ENCODE peak calls at places on chromosomes 16 and 17, in six cellular contexts. A is CD4-positive, CD25-positive, alpha-beta regulatory T cell; F is right cardiac atrium; X is ovary; L is uterus; C is IMR-90. I is an unnamed sample. For H3K4me1, the result is how much of the 10 kb centered on the place peaks cover.

GRCh38 chr17:63293310-63293709 is 152.8 kb downstream of the CYB561 start:
- DNase-seq in C (peak), F (no peak), A (no peak), L (no peak), X (no peak), I (no peak)

GRCh38 chr17:41421116-41421515 is 3.3 kb downstream of the KRT37 start:
- DNase-seq in C (peak), L (peak), F (no peak), A (no peak), X (no peak), I (no peak)

GRCh38 chr17:42251115-42251514 is 25.1 kb downstream of the STAT5B start:
- DNase-seq in X (no peak), A (no peak), F (no peak), C (no peak), L (no peak), I (no peak)

GRCh38 chr17:66629762-66630161 is 205.2 kb upstream of the CACNG5 start:
- DNase-seq in F (no peak), C (no peak), A (no peak), X (no peak), L (no peak), I (no peak)

GRCh38 chr16:29694384-29695195 is 15.6 kb downstream of the QPRT start:
- DNase-seq in A (no peak), L (peak), X (no peak), C (no peak), F (peak), I (no peak)

GRCh38 chr17:74216505-74216904 is 3.1 kb downstream of the TTYH2 start:
- DNase-seq in C (no peak), A (no peak), L (no peak), X (no peak), F (no peak), I (no peak)

GRCh38 chr16:79329163-79329521 is 271.4 kb downstream of the MAF start:
- DNase-seq in C (no peak), X (no peak), F (no peak), A (no peak), L (no peak), I (no peak)

GRCh38 chr16:82046541-82046940 is 11.5 kb downstream of the HSD17B2 start:
- DNase-seq in C (no peak), X (no peak), L (no peak), A (no peak), F (no peak), I (no peak)

GRCh38 chr17:69575346-69575761 is 160.9 kb downstream of the MAP2K6 start:
- DNase-seq in F (no peak), C (peak), X (no peak), L (no peak), A (no peak), I (no peak)

GRCh38 chr17:33290156-33290697 is 2.9 kb downstream of the ASIC2 start:
- DNase-seq in F (no peak), L (no peak), A (no peak), C (no peak), X (no peak), I (no peak)

GRCh38 chr17:44628234-44629188 is 27.8 kb upstream of the MEIOC start:
- DNase-seq in X (peak), C (no peak), L (peak), F (peak), A (peak), I (no peak)

GRCh38 chr16:62010186-62010585 is 26.1 kb downstream of the CDH8 start:
- DNase-seq in C (no peak), X (no peak), F (no peak), A (no peak), L (no peak), I (no peak)

GRCh38 chr17:286571-286970 is 66.0 kb downstream of the RPH3AL start:
- DNase-seq in A (no peak), X (peak), C (no peak), L (peak), F (peak), I (peak)

GRCh38 chr16:74725641-74726040 is 25.0 kb upstream of the MLKL start:
- DNase-seq in F (no peak), X (no peak), C (no peak), L (no peak), A (no peak), I (no peak)

GRCh38 chr17:58322581-58323419 is 5.8 kb downstream of the TSPOAP1 start:
- DNase-seq in C (no peak), L (no peak), A (no peak), X (no peak), F (no peak), I (no peak)

GRCh38 chr16:46673320-46674013 is 15.5 kb downstream of the VPS35 start:
- DNase-seq in F (no peak), C (peak), A (peak), L (no peak), X (no peak), I (peak)

GRCh38 chr16:75477680-75478473 is 13.4 kb upstream of the TMEM170A start:
- DNase-seq in C (no peak), X (no peak), A (no peak), L (no peak), F (no peak), I (no peak)

GRCh38 chr16:29009050-29009837 is 24.4 kb downstream of the LAT start:
- DNase-seq in L (no peak), A (peak), X (no peak), C (no peak), F (no peak), I (no peak)

GRCh38 chr16:29809850-29810698 is 1.9 kb upstream of the PRRT2 start:
- DNase-seq in X (peak), A (no peak), F (peak), C (no peak), L (peak), I (no peak)

GRCh38 chr17:80586464-80587228 is 42.0 kb downstream of the RPTOR start:
- DNase-seq in C (peak), L (no peak), X (peak), A (no peak), F (no peak), I (no peak)

GRCh38 chr17:18182978-18183333 is 672 bp upstream of the ALKBH5 start:
- DNase-seq in A (no peak), C (peak), L (peak), F (peak), X (peak), I (peak)

GRCh38 chr16:14372471-14372870 is 257.6 kb downstream of the PARN start:
- DNase-seq in L (no peak), F (no peak), A (no peak), X (no peak), C (no peak), I (no peak)

GRCh38 chr16:27305342-27305741 is 8.4 kb upstream of the IL4R start:
- DNase-seq in L (no peak), X (no peak), C (no peak), A (no peak), F (no peak), I (no peak)

GRCh38 chr16:27366687-27367462 is 35.1 kb upstream of the IL21R start:
- DNase-seq in F (peak), C (no peak), A (no peak), X (no peak), L (no peak), I (no peak)

GRCh38 chr17:47852113-47852949 is 1.4 kb upstream of the SP6 start:
- DNase-seq in X (no peak), C (no peak), L (no peak), A (no peak), F (peak), I (no peak)

GRCh38 chr17:76793775-76794174 is 55.9 kb downstream of the MFSD11 start:
- DNase-seq in F (no peak), A (peak), X (no peak), L (no peak), C (peak), I (no peak)

GRCh38 chr17:7132511-7133094 is 18.0 kb upstream of the ASGR2 start:
- DNase-seq in C (no peak), X (no peak), F (no peak), L (no peak), A (peak), I (peak)

GRCh38 chr17:80782536-80783427 is 208.9 kb upstream of the CHMP6 start:
- DNase-seq in A (peak), X (no peak), L (no peak), F (no peak), C (peak), I (no peak)

GRCh38 chr17:12789976-12790805 is 893 bp downstream of the ARHGAP44 start:
- DNase-seq in A (no peak), F (peak), C (no peak), X (peak), L (peak), I (peak)

GRCh38 chr16:2839650-2840450 is 9.7 kb downstream of the ZG16B start:
- DNase-seq in C (no peak), A (no peak), F (no peak), L (no peak), X (no peak), I (no peak)

GRCh38 chr16:24045641-24046040 is 209.9 kb downstream of the PRKCB start:
- DNase-seq in A (no peak), X (no peak), F (no peak), L (no peak), C (no peak), I (no peak)

GRCh38 chr17:80618304-80618703 is 73.7 kb downstream of the RPTOR start:
- DNase-seq in A (no peak), L (no peak), F (no peak), C (no peak), X (no peak), I (no peak)

GRCh38 chr16:27334192-27334764 is 20.5 kb downstream of the IL4R start:
- DNase-seq in X (no peak), C (no peak), F (no peak), A (no peak), L (no peak), I (no peak)

GRCh38 chr16:29811170-29811895 is 660 bp upstream of the PRRT2 start:
- DNase-seq in L (peak), A (peak), F (peak), C (peak), X (peak), I (peak)

GRCh38 chr16:67114793-67115192 is 5.1 kb downstream of the PHAF1 start:
- DNase-seq in A (no peak), F (no peak), C (peak), L (no peak), X (no peak), I (no peak)
- H3K4me1 ChIP-seq in A (under half), F (under half), C (under half), L (under half), X (under half), I (under half)

GRCh38 chr17:61408151-61409041 is 8.8 kb downstream of the TBX2 start:
- DNase-seq in X (peak), F (peak), A (no peak), C (peak), L (no peak), I (no peak)

GRCh38 chr17:61406543-61406845 is 6.9 kb downstream of the TBX2 start:
- DNase-seq in C (no peak), X (no peak), F (no peak), A (no peak), L (no peak), I (no peak)

GRCh38 chr17:61405686-61406542 is 6.3 kb downstream of the TBX2 start:
- DNase-seq in A (no peak), C (peak), F (no peak), L (no peak), X (peak), I (no peak)

GRCh38 chr17:61407211-61407911 is 7.7 kb downstream of the TBX2 start:
- DNase-seq in L (no peak), F (no peak), C (peak), A (no peak), X (peak), I (no peak)

DNA sequence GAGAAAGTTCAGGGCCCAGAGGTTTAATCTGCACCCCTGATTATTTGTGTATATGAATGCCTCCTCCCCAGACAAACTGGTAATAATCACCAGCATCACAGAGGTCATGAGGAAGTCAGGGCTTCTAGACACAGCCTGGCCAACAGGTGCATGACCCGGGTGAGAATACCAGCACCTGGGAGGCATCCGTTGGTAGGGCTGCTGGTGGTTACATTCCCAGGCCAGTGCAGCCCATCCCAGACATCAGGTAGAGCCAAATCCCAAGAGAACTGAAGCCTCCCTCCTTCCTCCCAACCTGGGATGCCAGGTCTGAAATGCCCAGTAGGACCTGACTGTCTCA is 7.2 kb downstream of the TBX2 start:
- DNase-seq in L (no peak), A (no peak), C (no peak), X (no peak), F (no peak), I (no peak)
- H3K4me1 ChIP-seq in L (under half), A (half or more), C (under half), X (under half), F (under half), I (half or more)

GRCh38 chr16:84867696-84868095 is 47.9 kb downstream of the CRISPLD2 start:
- DNase-seq in X (no peak), C (no peak), F (peak), A (no peak), L (no peak), I (no peak)

GRCh38 chr16:84868829-84869457 is 49.2 kb downstream of the CRISPLD2 start:
- DNase-seq in X (no peak), L (no peak), A (no peak), C (no peak), F (peak), I (no peak)

GRCh38 chr16:84868328-84868727 is 48.5 kb downstream of the CRISPLD2 start:
- DNase-seq in A (no peak), X (no peak), L (no peak), C (no peak), F (peak), I (no peak)

GRCh38 chr16:84874004-84874435 is 54.2 kb downstream of the CRISPLD2 start:
- DNase-seq in A (no peak), C (no peak), X (no peak), F (peak), L (no peak), I (no peak)

DNA sequence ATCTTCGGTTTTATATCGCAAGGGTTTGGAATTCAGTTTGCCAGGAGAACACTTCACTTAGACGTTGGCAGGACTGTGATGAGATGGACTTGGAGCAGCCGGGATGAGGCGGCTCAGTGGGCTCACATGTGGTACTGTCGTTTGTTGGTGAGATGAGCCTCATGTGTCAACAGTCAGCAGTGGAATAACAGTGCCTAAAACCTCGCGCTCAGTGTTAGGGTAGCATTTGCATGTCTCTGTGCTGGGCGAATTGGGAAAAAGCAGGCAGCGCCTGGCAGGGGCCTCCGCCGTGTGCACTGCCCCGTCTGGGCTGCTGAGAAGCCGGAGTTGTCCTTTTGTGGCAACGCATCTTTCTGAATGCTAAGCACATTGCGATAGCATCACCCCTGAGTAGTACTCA is 49.7 kb downstream of the CRISPLD2 start:
- DNase-seq in L (no peak), X (no peak), F (peak), A (no peak), C (no peak), I (no peak)
- H3K4me1 ChIP-seq in L (under half), X (under half), F (under half), A (under half), C (under half), I (under half)

DNA sequence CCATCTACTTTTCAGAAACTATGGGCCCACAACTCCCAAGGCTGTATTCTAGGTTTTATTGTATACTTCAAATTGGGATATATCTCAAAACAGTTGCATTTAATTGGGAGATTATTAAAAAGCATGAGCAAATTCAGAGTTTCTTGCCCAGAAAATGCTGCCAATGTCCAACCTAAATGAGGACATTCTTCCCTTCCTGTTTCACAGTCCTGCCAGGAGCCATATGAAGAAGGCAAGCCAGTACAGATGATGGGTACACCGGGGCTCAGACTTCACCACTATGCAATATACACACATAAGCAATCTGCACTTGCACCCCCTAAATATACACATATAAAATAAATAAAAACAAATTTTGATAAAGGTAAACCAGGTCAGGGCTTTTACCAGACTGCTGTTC is 34.0 kb upstream of the CBLN1 start:
- DNase-seq in A (no peak), L (no peak), C (no peak), F (no peak), X (no peak), I (no peak)
- H3K4me1 ChIP-seq in A (under half), L (under half), C (under half), F (under half), X (under half), I (under half)

DNA sequence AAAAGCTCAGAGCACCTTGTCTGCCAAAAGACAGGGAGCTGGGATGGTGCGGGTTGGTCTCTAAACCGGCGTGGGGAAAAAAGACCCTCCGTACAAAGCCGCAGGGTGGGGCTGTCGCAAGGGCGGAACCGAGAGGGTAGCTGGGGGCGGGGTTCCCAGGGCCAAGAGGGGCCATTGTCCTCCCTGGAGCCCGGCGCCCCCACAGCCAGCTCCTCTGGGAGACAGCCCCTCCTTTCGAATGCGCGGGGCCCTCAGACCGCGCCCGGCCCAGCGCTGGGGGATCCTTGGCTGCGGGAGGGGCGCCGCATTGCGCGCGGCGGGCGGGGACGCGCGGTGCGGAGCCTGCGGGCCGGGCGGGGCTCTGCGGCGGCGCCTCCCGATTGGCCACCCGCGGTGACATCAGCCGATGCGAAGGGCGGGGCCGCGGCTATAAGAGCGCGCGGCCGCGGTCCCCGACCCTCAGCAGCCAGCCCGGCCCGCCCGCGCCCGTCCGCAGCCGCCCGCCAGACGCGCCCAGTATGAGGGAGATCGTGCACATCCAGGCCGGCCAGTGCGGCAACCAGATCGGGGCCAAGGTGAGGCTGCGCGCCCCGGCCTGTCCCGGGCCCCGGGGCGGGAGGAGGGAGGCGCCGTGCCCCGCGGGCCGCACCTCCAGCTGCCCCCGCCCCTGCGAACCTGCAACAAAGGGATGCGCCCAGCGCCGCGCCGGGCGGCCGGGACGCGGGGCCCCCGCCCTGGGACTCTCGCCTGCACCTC is at the start of gene TUBB3:
- DNase-seq in C (peak), A (peak), L (peak), X (peak), F (peak), I (peak)
- H3K4me1 ChIP-seq in C (under half), A (half or more), L (under half), X (under half), F (under half), I (under half)

DNA sequence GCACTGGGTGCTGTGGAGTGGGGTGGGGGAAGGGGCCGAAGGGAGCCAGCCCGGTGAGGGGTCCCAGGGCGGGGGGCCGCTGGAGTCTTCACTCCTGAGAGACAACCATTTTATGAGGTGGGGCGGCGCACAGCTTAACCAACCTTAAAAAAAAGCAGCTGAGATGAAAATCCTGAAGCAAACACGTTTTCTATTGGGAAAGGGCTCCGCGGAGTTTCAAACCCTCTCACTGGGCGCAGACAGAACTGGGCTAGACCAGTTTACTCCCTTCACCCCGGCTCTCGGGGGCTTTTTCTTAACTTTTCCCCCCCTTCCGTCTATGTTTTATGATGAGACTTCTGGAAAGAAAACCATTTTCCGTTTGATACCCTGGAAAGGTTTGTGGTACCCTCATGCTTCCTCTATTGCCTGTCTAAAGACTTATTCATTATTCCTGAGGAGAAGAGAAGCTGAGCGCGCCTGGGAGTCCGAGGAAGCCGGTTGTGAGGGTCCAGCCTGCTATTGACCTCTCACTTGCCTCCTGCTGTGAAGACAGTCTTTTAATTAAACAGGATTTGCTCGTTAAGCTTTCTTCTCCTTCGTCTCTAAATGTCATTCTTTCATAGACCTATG is 477 bp upstream of the SSH2 start:
- DNase-seq in A (peak), L (no peak), X (no peak), F (no peak), C (peak), I (peak)
- H3K4me1 ChIP-seq in A (under half), L (under half), X (under half), F (under half), C (under half), I (under half)

GRCh38 chr16:54197758-54198157 is 88.8 kb downstream of the IRX3 start:
- DNase-seq in C (no peak), L (no peak), X (no peak), A (no peak), F (no peak), I (no peak)
- H3K4me1 ChIP-seq in C (under half), L (under half), X (under half), A (under half), F (under half), I (under half)

DNA sequence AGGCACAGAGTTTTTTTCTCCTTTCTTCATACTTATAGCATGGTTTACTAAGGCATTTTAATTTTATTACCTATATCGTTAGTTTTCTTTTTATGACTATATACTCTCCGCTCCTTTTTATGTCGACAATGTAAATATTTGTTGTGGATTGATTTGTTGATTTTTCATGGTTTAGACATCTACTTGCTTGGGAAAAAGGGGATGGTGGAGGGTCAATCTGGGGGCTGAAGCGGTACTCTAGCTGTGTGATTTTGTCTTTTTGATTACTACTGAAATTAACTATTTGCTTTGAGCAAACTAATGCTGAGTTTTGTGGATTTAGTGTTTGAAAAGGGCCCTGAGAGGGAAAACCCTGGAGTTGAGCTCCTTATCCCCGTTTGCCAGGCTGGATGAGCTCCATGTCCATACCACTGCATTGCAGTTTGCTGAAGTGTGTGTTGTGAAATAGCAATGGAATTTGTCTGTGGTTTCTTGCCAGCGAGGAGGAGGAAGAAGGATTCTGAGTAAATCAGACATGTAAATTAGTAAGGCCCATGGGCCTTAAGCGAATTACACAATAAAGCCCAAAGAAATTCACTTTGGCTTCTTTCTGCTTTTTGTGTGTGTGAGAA is 72.0 kb downstream of the FTO start:
- DNase-seq in X (no peak), F (peak), C (peak), A (no peak), L (peak), I (peak)
- H3K4me1 ChIP-seq in X (under half), F (under half), C (under half), A (under half), L (under half), I (half or more)

I was measured in transverse colon.